ENCODE peak calls at places on chromosomes 13 and 19, in eight cellular contexts. A, O, W, C, R, K, N and Q are unnamed samples.

GRCh38 chr13:108120332-108120731 is 95.0 kb downstream of the LIG4 start:
- DNase-seq in A (no peak), O (no peak), W (no peak), C (no peak), R (no peak), K (no peak), N (no peak), Q (no peak)

GRCh38 chr13:80126382-80127068 is 214.4 kb downstream of the SPRY2 start:
- DNase-seq in A (no peak), O (no peak), W (no peak), C (no peak), R (no peak), K (no peak), N (no peak), Q (no peak)

GRCh38 chr13:98998831-98999634 is 21.2 kb upstream of the DOCK9 start:
- DNase-seq in A (no peak), O (no peak), W (peak), C (no peak), R (no peak), K (no peak), N (no peak), Q (peak)

GRCh38 chr13:74452176-74452575 is 318.0 kb upstream of the KLF12 start:
- DNase-seq in A (no peak), O (no peak), W (no peak), C (no peak), R (no peak), K (no peak), N (no peak), Q (no peak)

GRCh38 chr13:101306773-101307172 is 109.5 kb downstream of the NALCN start:
- DNase-seq in A (no peak), O (no peak), W (no peak), C (no peak), R (no peak), K (no peak), N (no peak), Q (no peak)

GRCh38 chr19:5125797-5126497 is 157.0 kb downstream of the KDM4B start:
- DNase-seq in A (peak), O (no peak), W (peak), C (no peak), R (no peak), K (no peak), N (no peak), Q (no peak)

GRCh38 chr19:2249010-2249866 is at the start of gene AMH:
- DNase-seq in A (no peak), O (no peak), W (peak), C (no peak), R (no peak), K (no peak), N (no peak), Q (no peak)

GRCh38 chr19:10227215-10227971 is 3.7 kb downstream of the S1PR2 start:
- DNase-seq in A (no peak), O (no peak), W (peak), C (no peak), R (peak), K (no peak), N (peak), Q (peak)

GRCh38 chr19:14433454-14434156 is 499 bp downstream of the PKN1 start:
- DNase-seq in A (peak), O (no peak), W (peak), C (no peak), R (no peak), K (peak), N (no peak), Q (no peak)

GRCh38 chr13:94710881-94711560 is 1.3 kb downstream of the SOX21 start:
- DNase-seq in A (peak), O (no peak), W (peak), C (no peak), R (no peak), K (no peak), N (no peak), Q (no peak)

GRCh38 chr19:5621945-5622464 is 571 bp downstream of the SAFB2 start:
- DNase-seq in A (peak), O (no peak), W (peak), C (no peak), R (no peak), K (peak), N (peak), Q (no peak)

GRCh38 chr19:29630661-29631060 is 24.6 kb downstream of the POP4 start:
- DNase-seq in A (no peak), O (no peak), W (no peak), C (no peak), R (no peak), K (no peak), N (no peak), Q (no peak)

GRCh38 chr13:35857769-35858168 is 273.4 kb downstream of the DCLK1 start:
- DNase-seq in A (peak), O (no peak), W (peak), C (no peak), R (no peak), K (no peak), N (no peak), Q (no peak)

GRCh38 chr13:100378533-100378932 is 210.1 kb downstream of the GGACT start:
- DNase-seq in A (no peak), O (no peak), W (no peak), C (no peak), R (no peak), K (no peak), N (no peak), Q (no peak)

GRCh38 chr13:112142401-112142930 is 75.5 kb downstream of the SOX1 start:
- DNase-seq in A (no peak), O (no peak), W (peak), C (no peak), R (no peak), K (no peak), N (no peak), Q (no peak)

GRCh38 chr19:37698216-37698615 is 21.3 kb downstream of the ZNF607 start:
- DNase-seq in A (no peak), O (no peak), W (no peak), C (no peak), R (no peak), K (no peak), N (no peak), Q (no peak)

GRCh38 chr13:92994056-92994455 is 232.6 kb upstream of the GPC6 start:
- DNase-seq in A (no peak), O (no peak), W (no peak), C (no peak), R (no peak), K (no peak), N (no peak), Q (peak)

GRCh38 chr13:110108348-110109139 is 198.4 kb downstream of the COL4A1 start:
- DNase-seq in A (peak), O (no peak), W (peak), C (no peak), R (peak), K (peak), N (peak), Q (peak)

GRCh38 chr13:78589206-78589605 is 14.1 kb downstream of the POU4F1 start:
- DNase-seq in A (peak), O (no peak), W (peak), C (no peak), R (no peak), K (no peak), N (no peak), Q (peak)

GRCh38 chr19:30288957-30289735 is 83.0 kb upstream of the ZNF536 start:
- DNase-seq in A (no peak), O (no peak), W (no peak), C (no peak), R (no peak), K (no peak), N (no peak), Q (no peak)

GRCh38 chr19:14985133-14985532 is 5.5 kb upstream of the SLC1A6 start:
- DNase-seq in A (no peak), O (no peak), W (no peak), C (no peak), R (no peak), K (no peak), N (no peak), Q (no peak)

GRCh38 chr13:45872574-45872973 is 21.0 kb upstream of the SIAH3 start:
- DNase-seq in A (no peak), O (no peak), W (no peak), C (no peak), R (no peak), K (no peak), N (no peak), Q (peak)

GRCh38 chr13:71368301-71368700 is 498.7 kb downstream of the DACH1 start:
- DNase-seq in A (no peak), O (no peak), W (no peak), C (no peak), R (no peak), K (no peak), N (no peak), Q (no peak)

GRCh38 chr13:23674795-23675640 is 104.8 kb downstream of the TNFRSF19 start:
- DNase-seq in A (no peak), O (peak), W (no peak), C (no peak), R (no peak), K (no peak), N (no peak), Q (peak)

GRCh38 chr19:43675269-43675879 is 5.4 kb upstream of the PLAUR start:
- DNase-seq in A (no peak), O (no peak), W (no peak), C (no peak), R (no peak), K (peak), N (no peak), Q (peak)

GRCh38 chr13:39401756-39402155 is 201.2 kb downstream of the LHFPL6 start:
- DNase-seq in A (no peak), O (no peak), W (no peak), C (no peak), R (no peak), K (no peak), N (no peak), Q (no peak)

GRCh38 chr13:33639640-33640080 is 178.3 kb upstream of the RFC3 start:
- DNase-seq in A (no peak), O (no peak), W (no peak), C (no peak), R (no peak), K (no peak), N (no peak), Q (no peak)

GRCh38 chr19:6417713-6418561 is 6.7 kb downstream of the KHSRP start:
- DNase-seq in A (peak), O (no peak), W (peak), C (no peak), R (no peak), K (no peak), N (no peak), Q (peak)

GRCh38 chr19:2374808-2375207 is 14.7 kb downstream of the TMPRSS9 start:
- DNase-seq in A (no peak), O (no peak), W (no peak), C (no peak), R (no peak), K (no peak), N (no peak), Q (peak)

GRCh38 chr13:20969182-20969581 is 66.6 kb upstream of the XPO4 start:
- DNase-seq in A (no peak), O (no peak), W (no peak), C (no peak), R (no peak), K (no peak), N (no peak), Q (peak)

GRCh38 chr19:29245221-29245620 is 32.3 kb upstream of the UQCRFS1 start:
- DNase-seq in A (no peak), O (no peak), W (no peak), C (no peak), R (no peak), K (no peak), N (no peak), Q (no peak)

GRCh38 chr19:53583181-53583580 is 45.2 kb downstream of the ZNF331 start:
- DNase-seq in A (no peak), O (no peak), W (no peak), C (no peak), R (no peak), K (no peak), N (no peak), Q (no peak)

DNA sequence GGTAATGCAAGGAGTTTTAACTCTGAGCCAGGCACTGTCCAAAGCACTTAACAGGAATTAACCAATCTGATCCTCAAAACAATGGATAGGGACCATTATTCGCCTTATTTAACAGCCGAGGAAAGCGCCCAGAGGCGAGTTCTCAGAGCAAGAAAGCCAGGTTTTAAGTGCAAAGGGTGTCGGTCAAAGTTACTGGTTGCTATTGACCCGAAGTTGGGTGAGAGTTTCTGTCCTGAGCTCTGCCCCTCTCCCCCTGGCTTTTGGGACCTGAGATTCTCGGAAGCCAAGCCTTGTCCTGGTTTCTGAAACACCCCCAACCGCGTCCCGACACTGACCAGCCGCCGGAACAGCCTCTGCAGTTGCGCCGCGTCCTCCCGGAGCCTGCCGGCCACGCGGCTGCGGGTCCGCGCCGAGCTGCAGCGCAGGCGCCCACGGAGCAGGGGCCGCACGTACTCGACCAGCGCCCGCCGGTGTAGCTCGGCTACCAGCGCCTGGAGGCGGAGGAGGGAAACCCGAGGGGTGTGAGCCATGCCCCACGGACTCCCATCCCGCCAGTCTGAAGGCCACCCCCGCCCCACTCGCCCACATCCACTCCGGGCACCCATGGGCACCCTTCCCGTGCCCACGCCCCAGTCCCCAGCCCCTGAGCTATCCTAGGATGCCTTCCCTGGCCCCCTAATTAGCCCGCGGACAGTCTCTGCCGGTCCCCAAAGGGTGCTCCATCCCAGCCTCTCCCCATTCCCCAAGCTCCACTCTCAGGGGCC is 27.8 kb downstream of the EXOC3L2 start:
- DNase-seq in A (peak), O (no peak), W (peak), C (no peak), R (no peak), K (no peak), N (no peak), Q (no peak)
- H3K4me3 ChIP-seq in A (peak), O (peak), W (no peak), C (no peak), R (peak), K (no peak), N (no peak), Q (no peak)

GRCh38 chr19:18446811-18447359 is 9.0 kb upstream of the ISYNA1 start:
- DNase-seq in A (no peak), O (no peak), W (no peak), C (no peak), R (no peak), K (no peak), N (no peak), Q (no peak)

GRCh38 chr19:18446145-18446810 is 8.3 kb upstream of the ISYNA1 start:
- DNase-seq in A (no peak), O (no peak), W (no peak), C (no peak), R (no peak), K (no peak), N (no peak), Q (no peak)

GRCh38 chr19:18443831-18444230 is 5.9 kb upstream of the ISYNA1 start:
- DNase-seq in A (no peak), O (no peak), W (no peak), C (no peak), R (no peak), K (no peak), N (no peak), Q (no peak)

GRCh38 chr19:18444513-18444912 is 6.6 kb upstream of the ISYNA1 start:
- DNase-seq in A (no peak), O (no peak), W (no peak), C (no peak), R (no peak), K (no peak), N (no peak), Q (no peak)

DNA sequence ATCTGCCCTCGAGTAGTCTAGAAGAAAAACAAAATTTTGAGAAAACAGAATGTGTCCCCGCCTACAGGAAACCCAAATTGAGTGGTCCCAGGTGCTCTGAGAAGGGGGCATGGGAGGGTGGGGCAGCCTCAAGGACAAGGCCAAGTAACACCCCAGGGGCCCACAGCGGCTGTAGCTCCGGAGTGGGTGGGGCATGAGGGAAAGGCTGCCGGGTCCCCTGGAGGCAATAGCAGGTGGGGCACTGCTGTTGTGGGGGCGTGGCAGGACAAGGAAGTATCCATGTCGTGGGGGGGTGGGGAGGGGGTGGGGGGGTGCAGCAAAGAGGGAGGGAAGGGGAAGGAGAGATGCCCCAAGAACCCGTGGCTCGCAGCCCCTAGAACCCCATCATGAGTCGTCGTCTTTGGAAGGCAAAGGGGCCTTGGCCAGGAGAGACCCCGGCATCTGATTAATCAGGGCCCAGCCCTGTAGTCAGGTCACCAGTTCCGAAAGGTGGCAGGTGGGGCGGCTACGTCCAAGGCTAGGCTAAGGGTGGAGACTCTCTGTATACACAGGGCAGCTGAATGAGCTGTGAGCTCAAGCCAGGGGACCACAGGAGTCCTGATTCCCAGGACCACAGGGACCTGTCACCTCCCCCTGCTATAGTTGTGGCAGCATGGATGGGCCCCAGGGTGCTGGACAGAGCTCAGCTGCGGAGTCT is 7.5 kb upstream of the ISYNA1 start:
- DNase-seq in A (no peak), O (no peak), W (no peak), C (no peak), R (no peak), K (peak), N (no peak), Q (no peak)
- H3K4me3 ChIP-seq in A (no peak), O (no peak), W (no peak), C (no peak), R (no peak), K (no peak), N (no peak), Q (no peak)

GRCh38 chr13:49217962-49218492 is 2.1 kb upstream of the MLNR start:
- DNase-seq in A (no peak), O (no peak), W (no peak), C (no peak), R (no peak), K (no peak), N (no peak), Q (no peak)
- H3K4me3 ChIP-seq in A (peak), O (no peak), W (no peak), C (no peak), R (no peak), K (no peak), N (no peak), Q (no peak)

GRCh38 chr13:88303157-88303556 is 632.0 kb downstream of the SLITRK5 start:
- DNase-seq in A (no peak), O (no peak), W (no peak), C (no peak), R (no peak), K (no peak), N (no peak), Q (no peak)

GRCh38 chr13:88303605-88304004 is 632.4 kb downstream of the SLITRK5 start:
- DNase-seq in A (no peak), O (no peak), W (no peak), C (no peak), R (no peak), K (no peak), N (no peak), Q (no peak)
- H3K4me3 ChIP-seq in A (no peak), O (no peak), W (no peak), C (no peak), R (no peak), K (no peak), N (no peak), Q (no peak)

GRCh38 chr19:49923055-49924003 is 5.7 kb upstream of the ATF5 start:
- DNase-seq in A (no peak), O (no peak), W (peak), C (no peak), R (no peak), K (peak), N (no peak), Q (no peak)
- H3K4me3 ChIP-seq in A (no peak), O (no peak), W (no peak), C (no peak), R (no peak), K (no peak), N (no peak), Q (no peak)

GRCh38 chr19:50554212-50554611 is 14.0 kb downstream of the LRRC4B start:
- DNase-seq in A (no peak), O (no peak), W (peak), C (no peak), R (no peak), K (no peak), N (no peak), Q (no peak)

GRCh38 chr19:50557009-50557613 is 11.1 kb downstream of the LRRC4B start:
- DNase-seq in A (peak), O (no peak), W (no peak), C (no peak), R (no peak), K (no peak), N (no peak), Q (no peak)

GRCh38 chr19:50556236-50557008 is 11.8 kb downstream of the LRRC4B start:
- DNase-seq in A (peak), O (peak), W (peak), C (peak), R (peak), K (peak), N (peak), Q (peak)

GRCh38 chr19:50555033-50555432 is 13.2 kb downstream of the LRRC4B start:
- DNase-seq in A (no peak), O (no peak), W (no peak), C (no peak), R (no peak), K (no peak), N (no peak), Q (no peak)

GRCh38 chr19:50555447-50556235 is 12.6 kb downstream of the LRRC4B start:
- DNase-seq in A (peak), O (no peak), W (peak), C (no peak), R (no peak), K (no peak), N (no peak), Q (no peak)
- H3K4me3 ChIP-seq in A (peak), O (no peak), W (peak), C (peak), R (peak), K (no peak), N (peak), Q (no peak)